ENCODE peak calls at places on chromosomes 3 and 15, in nine cellular contexts. One of them, this sample, is unnamed.
A peak's percentile ranks its signal among the peaks of the same experiment; 100 is the strongest.

GRCh38 chr3:72523409-72524172 is 324.7 kb downstream of the SHQ1 start:
- DNase-seq in stimulated activated CD4-positive, alpha-beta T cell treated with anti-CD3 and anti-CD28 coated beads, TNF-alpha, amount 100 ng/mL, for 1 hour: no peak
- DNase-seq in T-helper 9 cell: no peak
- DNase-seq in NCI-H2029 treated with DMSO at 0.1 percent for 48 hours: peak; percentile 27
- DNase-seq in NCI-H1436: no peak
- DNase-seq in C1 segment of cervical spinal cord: no peak
- DNase-seq in activated CD8-positive, alpha-beta memory T cell treated with anti-CD3 and anti-CD28 coated beads for 24 hours: no peak
- DNase-seq in KBM-7: peak; percentile 96
- DNase-seq in activated CD4-positive, alpha-beta T cell treated with anti-CD3 and anti-CD28 coated beads, Interleukin-2, amount 50 U/mL, for 1 hour: no peak
- DNase-seq in this sample: no peak

GRCh38 chr3:23806322-23807160 is 786 bp downstream of the UBE2E1 start:
- DNase-seq in stimulated activated CD4-positive, alpha-beta T cell treated with anti-CD3 and anti-CD28 coated beads, TNF-alpha, amount 100 ng/mL, for 1 hour: no peak
- DNase-seq in T-helper 9 cell: peak; percentile 25
- DNase-seq in NCI-H2029 treated with DMSO at 0.1 percent for 48 hours: no peak
- DNase-seq in NCI-H1436: no peak
- DNase-seq in C1 segment of cervical spinal cord: no peak
- DNase-seq in activated CD8-positive, alpha-beta memory T cell treated with anti-CD3 and anti-CD28 coated beads for 24 hours: peak; percentile 67
- DNase-seq in KBM-7: no peak
- DNase-seq in activated CD4-positive, alpha-beta T cell treated with anti-CD3 and anti-CD28 coated beads, Interleukin-2, amount 50 U/mL, for 1 hour: peak; percentile 14
- DNase-seq in this sample: no peak

GRCh38 chr3:172476339-172476738 is 28.1 kb upstream of the GHSR start:
- DNase-seq in stimulated activated CD4-positive, alpha-beta T cell treated with anti-CD3 and anti-CD28 coated beads, TNF-alpha, amount 100 ng/mL, for 1 hour: no peak
- DNase-seq in T-helper 9 cell: no peak
- DNase-seq in NCI-H2029 treated with DMSO at 0.1 percent for 48 hours: no peak
- DNase-seq in NCI-H1436: no peak
- DNase-seq in C1 segment of cervical spinal cord: no peak
- DNase-seq in activated CD8-positive, alpha-beta memory T cell treated with anti-CD3 and anti-CD28 coated beads for 24 hours: no peak
- DNase-seq in KBM-7: peak; percentile 45
- DNase-seq in activated CD4-positive, alpha-beta T cell treated with anti-CD3 and anti-CD28 coated beads, Interleukin-2, amount 50 U/mL, for 1 hour: no peak
- DNase-seq in this sample: no peak

GRCh38 chr3:138470687-138471086 is 36.3 kb downstream of the ESYT3 start:
- DNase-seq in stimulated activated CD4-positive, alpha-beta T cell treated with anti-CD3 and anti-CD28 coated beads, TNF-alpha, amount 100 ng/mL, for 1 hour: no peak
- DNase-seq in T-helper 9 cell: no peak
- DNase-seq in NCI-H2029 treated with DMSO at 0.1 percent for 48 hours: no peak
- DNase-seq in NCI-H1436: no peak
- DNase-seq in C1 segment of cervical spinal cord: no peak
- DNase-seq in activated CD8-positive, alpha-beta memory T cell treated with anti-CD3 and anti-CD28 coated beads for 24 hours: no peak
- DNase-seq in KBM-7: no peak
- DNase-seq in activated CD4-positive, alpha-beta T cell treated with anti-CD3 and anti-CD28 coated beads, Interleukin-2, amount 50 U/mL, for 1 hour: no peak
- DNase-seq in this sample: no peak

GRCh38 chr3:86702381-86702958 is 288.5 kb downstream of the VGLL3 start:
- DNase-seq in stimulated activated CD4-positive, alpha-beta T cell treated with anti-CD3 and anti-CD28 coated beads, TNF-alpha, amount 100 ng/mL, for 1 hour: no peak
- DNase-seq in T-helper 9 cell: no peak
- DNase-seq in NCI-H2029 treated with DMSO at 0.1 percent for 48 hours: no peak
- DNase-seq in NCI-H1436: no peak
- DNase-seq in C1 segment of cervical spinal cord: no peak
- DNase-seq in activated CD8-positive, alpha-beta memory T cell treated with anti-CD3 and anti-CD28 coated beads for 24 hours: no peak
- DNase-seq in KBM-7: peak; percentile 38
- DNase-seq in activated CD4-positive, alpha-beta T cell treated with anti-CD3 and anti-CD28 coated beads, Interleukin-2, amount 50 U/mL, for 1 hour: no peak
- DNase-seq in this sample: no peak

GRCh38 chr3:64943861-64944260 is 256.1 kb upstream of the ADAMTS9 start:
- DNase-seq in stimulated activated CD4-positive, alpha-beta T cell treated with anti-CD3 and anti-CD28 coated beads, TNF-alpha, amount 100 ng/mL, for 1 hour: no peak
- DNase-seq in T-helper 9 cell: no peak
- DNase-seq in NCI-H2029 treated with DMSO at 0.1 percent for 48 hours: no peak
- DNase-seq in NCI-H1436: no peak
- DNase-seq in C1 segment of cervical spinal cord: no peak
- DNase-seq in activated CD8-positive, alpha-beta memory T cell treated with anti-CD3 and anti-CD28 coated beads for 24 hours: no peak
- DNase-seq in KBM-7: no peak
- DNase-seq in activated CD4-positive, alpha-beta T cell treated with anti-CD3 and anti-CD28 coated beads, Interleukin-2, amount 50 U/mL, for 1 hour: no peak
- DNase-seq in this sample: no peak

GRCh38 chr3:140363801-140364200 is 314.1 kb upstream of the TRIM42 start:
- DNase-seq in stimulated activated CD4-positive, alpha-beta T cell treated with anti-CD3 and anti-CD28 coated beads, TNF-alpha, amount 100 ng/mL, for 1 hour: no peak
- DNase-seq in T-helper 9 cell: no peak
- DNase-seq in NCI-H2029 treated with DMSO at 0.1 percent for 48 hours: no peak
- DNase-seq in NCI-H1436: peak; percentile 54
- DNase-seq in C1 segment of cervical spinal cord: no peak
- DNase-seq in activated CD8-positive, alpha-beta memory T cell treated with anti-CD3 and anti-CD28 coated beads for 24 hours: no peak
- DNase-seq in KBM-7: no peak
- DNase-seq in activated CD4-positive, alpha-beta T cell treated with anti-CD3 and anti-CD28 coated beads, Interleukin-2, amount 50 U/mL, for 1 hour: no peak
- DNase-seq in this sample: no peak

GRCh38 chr3:185532881-185533280 is 19.5 kb downstream of the LIPH start:
- DNase-seq in stimulated activated CD4-positive, alpha-beta T cell treated with anti-CD3 and anti-CD28 coated beads, TNF-alpha, amount 100 ng/mL, for 1 hour: no peak
- DNase-seq in T-helper 9 cell: no peak
- DNase-seq in NCI-H2029 treated with DMSO at 0.1 percent for 48 hours: no peak
- DNase-seq in NCI-H1436: no peak
- DNase-seq in C1 segment of cervical spinal cord: no peak
- DNase-seq in activated CD8-positive, alpha-beta memory T cell treated with anti-CD3 and anti-CD28 coated beads for 24 hours: no peak
- DNase-seq in KBM-7: no peak
- DNase-seq in activated CD4-positive, alpha-beta T cell treated with anti-CD3 and anti-CD28 coated beads, Interleukin-2, amount 50 U/mL, for 1 hour: no peak
- DNase-seq in this sample: no peak

GRCh38 chr15:93428135-93428534 is 339.1 kb upstream of the RGMA start:
- DNase-seq in stimulated activated CD4-positive, alpha-beta T cell treated with anti-CD3 and anti-CD28 coated beads, TNF-alpha, amount 100 ng/mL, for 1 hour: no peak
- DNase-seq in T-helper 9 cell: no peak
- DNase-seq in NCI-H2029 treated with DMSO at 0.1 percent for 48 hours: no peak
- DNase-seq in NCI-H1436: no peak
- DNase-seq in C1 segment of cervical spinal cord: no peak
- DNase-seq in activated CD8-positive, alpha-beta memory T cell treated with anti-CD3 and anti-CD28 coated beads for 24 hours: no peak
- DNase-seq in KBM-7: no peak
- DNase-seq in activated CD4-positive, alpha-beta T cell treated with anti-CD3 and anti-CD28 coated beads, Interleukin-2, amount 50 U/mL, for 1 hour: no peak
- DNase-seq in this sample: no peak

GRCh38 chr3:123098411-123099330 is 31.8 kb downstream of the PDIA5 start:
- DNase-seq in stimulated activated CD4-positive, alpha-beta T cell treated with anti-CD3 and anti-CD28 coated beads, TNF-alpha, amount 100 ng/mL, for 1 hour: no peak
- DNase-seq in T-helper 9 cell: no peak
- DNase-seq in NCI-H2029 treated with DMSO at 0.1 percent for 48 hours: no peak
- DNase-seq in NCI-H1436: no peak
- DNase-seq in C1 segment of cervical spinal cord: no peak
- DNase-seq in activated CD8-positive, alpha-beta memory T cell treated with anti-CD3 and anti-CD28 coated beads for 24 hours: no peak
- DNase-seq in KBM-7: no peak
- DNase-seq in activated CD4-positive, alpha-beta T cell treated with anti-CD3 and anti-CD28 coated beads, Interleukin-2, amount 50 U/mL, for 1 hour: no peak
- DNase-seq in this sample: no peak

GRCh38 chr3:128706171-128706570 is 19.8 kb upstream of the RAB7A start:
- DNase-seq in stimulated activated CD4-positive, alpha-beta T cell treated with anti-CD3 and anti-CD28 coated beads, TNF-alpha, amount 100 ng/mL, for 1 hour: no peak
- DNase-seq in T-helper 9 cell: no peak
- DNase-seq in NCI-H2029 treated with DMSO at 0.1 percent for 48 hours: no peak
- DNase-seq in NCI-H1436: no peak
- DNase-seq in C1 segment of cervical spinal cord: no peak
- DNase-seq in activated CD8-positive, alpha-beta memory T cell treated with anti-CD3 and anti-CD28 coated beads for 24 hours: no peak
- DNase-seq in KBM-7: no peak
- DNase-seq in activated CD4-positive, alpha-beta T cell treated with anti-CD3 and anti-CD28 coated beads, Interleukin-2, amount 50 U/mL, for 1 hour: no peak
- DNase-seq in this sample: no peak

GRCh38 chr15:64089553-64090280 is 3.9 kb downstream of the CIAO2A start:
- DNase-seq in stimulated activated CD4-positive, alpha-beta T cell treated with anti-CD3 and anti-CD28 coated beads, TNF-alpha, amount 100 ng/mL, for 1 hour: no peak
- DNase-seq in T-helper 9 cell: no peak
- DNase-seq in NCI-H2029 treated with DMSO at 0.1 percent for 48 hours: no peak
- DNase-seq in NCI-H1436: no peak
- DNase-seq in C1 segment of cervical spinal cord: no peak
- DNase-seq in activated CD8-positive, alpha-beta memory T cell treated with anti-CD3 and anti-CD28 coated beads for 24 hours: no peak
- DNase-seq in KBM-7: peak; percentile 80
- DNase-seq in activated CD4-positive, alpha-beta T cell treated with anti-CD3 and anti-CD28 coated beads, Interleukin-2, amount 50 U/mL, for 1 hour: no peak
- DNase-seq in this sample: no peak

GRCh38 chr3:128502712-128503111 is 9.7 kb upstream of the GATA2 start:
- DNase-seq in stimulated activated CD4-positive, alpha-beta T cell treated with anti-CD3 and anti-CD28 coated beads, TNF-alpha, amount 100 ng/mL, for 1 hour: no peak
- DNase-seq in T-helper 9 cell: no peak
- DNase-seq in NCI-H2029 treated with DMSO at 0.1 percent for 48 hours: no peak
- DNase-seq in NCI-H1436: no peak
- DNase-seq in C1 segment of cervical spinal cord: no peak
- DNase-seq in activated CD8-positive, alpha-beta memory T cell treated with anti-CD3 and anti-CD28 coated beads for 24 hours: no peak
- DNase-seq in KBM-7: no peak
- DNase-seq in activated CD4-positive, alpha-beta T cell treated with anti-CD3 and anti-CD28 coated beads, Interleukin-2, amount 50 U/mL, for 1 hour: no peak
- DNase-seq in this sample: no peak

GRCh38 chr3:24111711-24112110 is 166.6 kb downstream of the NR1D2 start:
- DNase-seq in stimulated activated CD4-positive, alpha-beta T cell treated with anti-CD3 and anti-CD28 coated beads, TNF-alpha, amount 100 ng/mL, for 1 hour: no peak
- DNase-seq in T-helper 9 cell: no peak
- DNase-seq in NCI-H2029 treated with DMSO at 0.1 percent for 48 hours: no peak
- DNase-seq in NCI-H1436: no peak
- DNase-seq in C1 segment of cervical spinal cord: no peak
- DNase-seq in activated CD8-positive, alpha-beta memory T cell treated with anti-CD3 and anti-CD28 coated beads for 24 hours: no peak
- DNase-seq in KBM-7: no peak
- DNase-seq in activated CD4-positive, alpha-beta T cell treated with anti-CD3 and anti-CD28 coated beads, Interleukin-2, amount 50 U/mL, for 1 hour: no peak
- DNase-seq in this sample: no peak

GRCh38 chr3:124962403-124962940 is 27.9 kb upstream of the MUC13 start:
- DNase-seq in stimulated activated CD4-positive, alpha-beta T cell treated with anti-CD3 and anti-CD28 coated beads, TNF-alpha, amount 100 ng/mL, for 1 hour: no peak
- DNase-seq in T-helper 9 cell: no peak
- DNase-seq in NCI-H2029 treated with DMSO at 0.1 percent for 48 hours: no peak
- DNase-seq in NCI-H1436: no peak
- DNase-seq in C1 segment of cervical spinal cord: no peak
- DNase-seq in activated CD8-positive, alpha-beta memory T cell treated with anti-CD3 and anti-CD28 coated beads for 24 hours: no peak
- DNase-seq in KBM-7: no peak
- DNase-seq in activated CD4-positive, alpha-beta T cell treated with anti-CD3 and anti-CD28 coated beads, Interleukin-2, amount 50 U/mL, for 1 hour: no peak
- DNase-seq in this sample: no peak

GRCh38 chr15:66515901-66516322 is 10.8 kb downstream of the ZWILCH start:
- DNase-seq in stimulated activated CD4-positive, alpha-beta T cell treated with anti-CD3 and anti-CD28 coated beads, TNF-alpha, amount 100 ng/mL, for 1 hour: no peak
- DNase-seq in T-helper 9 cell: no peak
- DNase-seq in NCI-H2029 treated with DMSO at 0.1 percent for 48 hours: no peak
- DNase-seq in NCI-H1436: no peak
- DNase-seq in C1 segment of cervical spinal cord: no peak
- DNase-seq in activated CD8-positive, alpha-beta memory T cell treated with anti-CD3 and anti-CD28 coated beads for 24 hours: no peak
- DNase-seq in KBM-7: no peak
- DNase-seq in activated CD4-positive, alpha-beta T cell treated with anti-CD3 and anti-CD28 coated beads, Interleukin-2, amount 50 U/mL, for 1 hour: no peak
- DNase-seq in this sample: no peak

GRCh38 chr15:62899090-62899493 is 143.5 kb upstream of the TPM1 start:
- DNase-seq in stimulated activated CD4-positive, alpha-beta T cell treated with anti-CD3 and anti-CD28 coated beads, TNF-alpha, amount 100 ng/mL, for 1 hour: no peak
- DNase-seq in T-helper 9 cell: no peak
- DNase-seq in NCI-H2029 treated with DMSO at 0.1 percent for 48 hours: no peak
- DNase-seq in NCI-H1436: no peak
- DNase-seq in C1 segment of cervical spinal cord: no peak
- DNase-seq in activated CD8-positive, alpha-beta memory T cell treated with anti-CD3 and anti-CD28 coated beads for 24 hours: no peak
- DNase-seq in KBM-7: no peak
- DNase-seq in activated CD4-positive, alpha-beta T cell treated with anti-CD3 and anti-CD28 coated beads, Interleukin-2, amount 50 U/mL, for 1 hour: no peak
- DNase-seq in this sample: no peak

GRCh38 chr15:87986786-87987185 is 269.8 kb downstream of the NTRK3 start:
- DNase-seq in stimulated activated CD4-positive, alpha-beta T cell treated with anti-CD3 and anti-CD28 coated beads, TNF-alpha, amount 100 ng/mL, for 1 hour: no peak
- DNase-seq in T-helper 9 cell: no peak
- DNase-seq in NCI-H2029 treated with DMSO at 0.1 percent for 48 hours: no peak
- DNase-seq in NCI-H1436: no peak
- DNase-seq in C1 segment of cervical spinal cord: no peak
- DNase-seq in activated CD8-positive, alpha-beta memory T cell treated with anti-CD3 and anti-CD28 coated beads for 24 hours: no peak
- DNase-seq in KBM-7: no peak
- DNase-seq in activated CD4-positive, alpha-beta T cell treated with anti-CD3 and anti-CD28 coated beads, Interleukin-2, amount 50 U/mL, for 1 hour: no peak
- DNase-seq in this sample: no peak

GRCh38 chr3:176767385-176767784 is 429.9 kb downstream of the TBL1XR1 start:
- DNase-seq in stimulated activated CD4-positive, alpha-beta T cell treated with anti-CD3 and anti-CD28 coated beads, TNF-alpha, amount 100 ng/mL, for 1 hour: no peak
- DNase-seq in T-helper 9 cell: no peak
- DNase-seq in NCI-H2029 treated with DMSO at 0.1 percent for 48 hours: peak; percentile 36
- DNase-seq in NCI-H1436: no peak
- DNase-seq in C1 segment of cervical spinal cord: no peak
- DNase-seq in activated CD8-positive, alpha-beta memory T cell treated with anti-CD3 and anti-CD28 coated beads for 24 hours: no peak
- DNase-seq in KBM-7: no peak
- DNase-seq in activated CD4-positive, alpha-beta T cell treated with anti-CD3 and anti-CD28 coated beads, Interleukin-2, amount 50 U/mL, for 1 hour: no peak
- DNase-seq in this sample: no peak

GRCh38 chr3:105417538-105418289 is 51.0 kb downstream of the ALCAM start:
- DNase-seq in stimulated activated CD4-positive, alpha-beta T cell treated with anti-CD3 and anti-CD28 coated beads, TNF-alpha, amount 100 ng/mL, for 1 hour: no peak
- DNase-seq in T-helper 9 cell: no peak
- DNase-seq in NCI-H2029 treated with DMSO at 0.1 percent for 48 hours: no peak
- DNase-seq in NCI-H1436: no peak
- DNase-seq in C1 segment of cervical spinal cord: no peak
- DNase-seq in activated CD8-positive, alpha-beta memory T cell treated with anti-CD3 and anti-CD28 coated beads for 24 hours: no peak
- DNase-seq in KBM-7: peak; percentile 11
- DNase-seq in activated CD4-positive, alpha-beta T cell treated with anti-CD3 and anti-CD28 coated beads, Interleukin-2, amount 50 U/mL, for 1 hour: no peak
- DNase-seq in this sample: no peak

GRCh38 chr3:195040094-195040493 is 230.9 kb downstream of the XXYLT1 start:
- DNase-seq in stimulated activated CD4-positive, alpha-beta T cell treated with anti-CD3 and anti-CD28 coated beads, TNF-alpha, amount 100 ng/mL, for 1 hour: no peak
- DNase-seq in T-helper 9 cell: no peak
- DNase-seq in NCI-H2029 treated with DMSO at 0.1 percent for 48 hours: no peak
- DNase-seq in NCI-H1436: no peak
- DNase-seq in C1 segment of cervical spinal cord: no peak
- DNase-seq in activated CD8-positive, alpha-beta memory T cell treated with anti-CD3 and anti-CD28 coated beads for 24 hours: no peak
- DNase-seq in KBM-7: peak; percentile 34
- DNase-seq in activated CD4-positive, alpha-beta T cell treated with anti-CD3 and anti-CD28 coated beads, Interleukin-2, amount 50 U/mL, for 1 hour: no peak
- DNase-seq in this sample: no peak

GRCh38 chr15:74817370-74817737 is 4.7 kb downstream of the LMAN1L start:
- DNase-seq in stimulated activated CD4-positive, alpha-beta T cell treated with anti-CD3 and anti-CD28 coated beads, TNF-alpha, amount 100 ng/mL, for 1 hour: no peak
- DNase-seq in T-helper 9 cell: no peak
- DNase-seq in NCI-H2029 treated with DMSO at 0.1 percent for 48 hours: no peak
- DNase-seq in NCI-H1436: peak; percentile 44
- DNase-seq in C1 segment of cervical spinal cord: peak; percentile 30
- DNase-seq in activated CD8-positive, alpha-beta memory T cell treated with anti-CD3 and anti-CD28 coated beads for 24 hours: no peak
- DNase-seq in KBM-7: peak; percentile 76
- DNase-seq in activated CD4-positive, alpha-beta T cell treated with anti-CD3 and anti-CD28 coated beads, Interleukin-2, amount 50 U/mL, for 1 hour: no peak
- DNase-seq in this sample: no peak

GRCh38 chr3:123296836-123297626 is 95.3 kb downstream of the SEC22A start:
- DNase-seq in stimulated activated CD4-positive, alpha-beta T cell treated with anti-CD3 and anti-CD28 coated beads, TNF-alpha, amount 100 ng/mL, for 1 hour: no peak
- DNase-seq in T-helper 9 cell: no peak
- DNase-seq in NCI-H2029 treated with DMSO at 0.1 percent for 48 hours: no peak
- DNase-seq in NCI-H1436: no peak
- DNase-seq in C1 segment of cervical spinal cord: no peak
- DNase-seq in activated CD8-positive, alpha-beta memory T cell treated with anti-CD3 and anti-CD28 coated beads for 24 hours: no peak
- DNase-seq in KBM-7: no peak
- DNase-seq in activated CD4-positive, alpha-beta T cell treated with anti-CD3 and anti-CD28 coated beads, Interleukin-2, amount 50 U/mL, for 1 hour: no peak
- DNase-seq in this sample: no peak

GRCh38 chr15:63025460-63025859 is 17.1 kb upstream of the TPM1 start:
- DNase-seq in stimulated activated CD4-positive, alpha-beta T cell treated with anti-CD3 and anti-CD28 coated beads, TNF-alpha, amount 100 ng/mL, for 1 hour: no peak
- DNase-seq in T-helper 9 cell: no peak
- DNase-seq in NCI-H2029 treated with DMSO at 0.1 percent for 48 hours: no peak
- DNase-seq in NCI-H1436: no peak
- DNase-seq in C1 segment of cervical spinal cord: no peak
- DNase-seq in activated CD8-positive, alpha-beta memory T cell treated with anti-CD3 and anti-CD28 coated beads for 24 hours: no peak
- DNase-seq in KBM-7: no peak
- DNase-seq in activated CD4-positive, alpha-beta T cell treated with anti-CD3 and anti-CD28 coated beads, Interleukin-2, amount 50 U/mL, for 1 hour: no peak
- DNase-seq in this sample: no peak

GRCh38 chr15:91867581-91868026 is 14.1 kb downstream of the SLCO3A1 start:
- DNase-seq in stimulated activated CD4-positive, alpha-beta T cell treated with anti-CD3 and anti-CD28 coated beads, TNF-alpha, amount 100 ng/mL, for 1 hour: no peak
- DNase-seq in T-helper 9 cell: no peak
- DNase-seq in NCI-H2029 treated with DMSO at 0.1 percent for 48 hours: no peak
- DNase-seq in NCI-H1436: no peak
- DNase-seq in C1 segment of cervical spinal cord: no peak
- DNase-seq in activated CD8-positive, alpha-beta memory T cell treated with anti-CD3 and anti-CD28 coated beads for 24 hours: no peak
- DNase-seq in KBM-7: no peak
- DNase-seq in activated CD4-positive, alpha-beta T cell treated with anti-CD3 and anti-CD28 coated beads, Interleukin-2, amount 50 U/mL, for 1 hour: no peak
- DNase-seq in this sample: no peak

GRCh38 chr3:107315136-107315535 is 62.1 kb upstream of the CCDC54 start:
- DNase-seq in stimulated activated CD4-positive, alpha-beta T cell treated with anti-CD3 and anti-CD28 coated beads, TNF-alpha, amount 100 ng/mL, for 1 hour: no peak
- DNase-seq in T-helper 9 cell: no peak
- DNase-seq in NCI-H2029 treated with DMSO at 0.1 percent for 48 hours: no peak
- DNase-seq in NCI-H1436: no peak
- DNase-seq in C1 segment of cervical spinal cord: no peak
- DNase-seq in activated CD8-positive, alpha-beta memory T cell treated with anti-CD3 and anti-CD28 coated beads for 24 hours: no peak
- DNase-seq in KBM-7: no peak
- DNase-seq in activated CD4-positive, alpha-beta T cell treated with anti-CD3 and anti-CD28 coated beads, Interleukin-2, amount 50 U/mL, for 1 hour: no peak
- DNase-seq in this sample: no peak

GRCh38 chr15:58980351-58980939 is 7.0 kb upstream of the RNF111 start:
- DNase-seq in stimulated activated CD4-positive, alpha-beta T cell treated with anti-CD3 and anti-CD28 coated beads, TNF-alpha, amount 100 ng/mL, for 1 hour: no peak
- DNase-seq in T-helper 9 cell: no peak
- DNase-seq in NCI-H2029 treated with DMSO at 0.1 percent for 48 hours: peak; percentile 5
- DNase-seq in NCI-H1436: peak; percentile 22
- DNase-seq in C1 segment of cervical spinal cord: no peak
- DNase-seq in activated CD8-positive, alpha-beta memory T cell treated with anti-CD3 and anti-CD28 coated beads for 24 hours: no peak
- DNase-seq in KBM-7: peak; percentile 49
- DNase-seq in activated CD4-positive, alpha-beta T cell treated with anti-CD3 and anti-CD28 coated beads, Interleukin-2, amount 50 U/mL, for 1 hour: no peak
- DNase-seq in this sample: peak; percentile 51

GRCh38 chr3:132486086-132486485 is 68.8 kb downstream of the DNAJC13 start:
- DNase-seq in stimulated activated CD4-positive, alpha-beta T cell treated with anti-CD3 and anti-CD28 coated beads, TNF-alpha, amount 100 ng/mL, for 1 hour: no peak
- DNase-seq in T-helper 9 cell: no peak
- DNase-seq in NCI-H2029 treated with DMSO at 0.1 percent for 48 hours: no peak
- DNase-seq in NCI-H1436: no peak
- DNase-seq in C1 segment of cervical spinal cord: no peak
- DNase-seq in activated CD8-positive, alpha-beta memory T cell treated with anti-CD3 and anti-CD28 coated beads for 24 hours: no peak
- DNase-seq in KBM-7: peak; percentile 31
- DNase-seq in activated CD4-positive, alpha-beta T cell treated with anti-CD3 and anti-CD28 coated beads, Interleukin-2, amount 50 U/mL, for 1 hour: no peak
- DNase-seq in this sample: no peak

GRCh38 chr3:73765878-73766564 is 141.3 kb upstream of the PDZRN3 start:
- DNase-seq in stimulated activated CD4-positive, alpha-beta T cell treated with anti-CD3 and anti-CD28 coated beads, TNF-alpha, amount 100 ng/mL, for 1 hour: no peak
- DNase-seq in T-helper 9 cell: no peak
- DNase-seq in NCI-H2029 treated with DMSO at 0.1 percent for 48 hours: no peak
- DNase-seq in NCI-H1436: no peak
- DNase-seq in C1 segment of cervical spinal cord: no peak
- DNase-seq in activated CD8-positive, alpha-beta memory T cell treated with anti-CD3 and anti-CD28 coated beads for 24 hours: no peak
- DNase-seq in KBM-7: no peak
- DNase-seq in activated CD4-positive, alpha-beta T cell treated with anti-CD3 and anti-CD28 coated beads, Interleukin-2, amount 50 U/mL, for 1 hour: no peak
- DNase-seq in this sample: no peak

GRCh38 chr3:108136888-108137814 is 46.3 kb upstream of the CD47 start:
- DNase-seq in stimulated activated CD4-positive, alpha-beta T cell treated with anti-CD3 and anti-CD28 coated beads, TNF-alpha, amount 100 ng/mL, for 1 hour: no peak
- DNase-seq in T-helper 9 cell: no peak
- DNase-seq in NCI-H2029 treated with DMSO at 0.1 percent for 48 hours: no peak
- DNase-seq in NCI-H1436: no peak
- DNase-seq in C1 segment of cervical spinal cord: no peak
- DNase-seq in activated CD8-positive, alpha-beta memory T cell treated with anti-CD3 and anti-CD28 coated beads for 24 hours: no peak
- DNase-seq in KBM-7: no peak
- DNase-seq in activated CD4-positive, alpha-beta T cell treated with anti-CD3 and anti-CD28 coated beads, Interleukin-2, amount 50 U/mL, for 1 hour: no peak
- DNase-seq in this sample: no peak

GRCh38 chr3:153315781-153316180 is 153.8 kb downstream of the RAP2B start:
- DNase-seq in stimulated activated CD4-positive, alpha-beta T cell treated with anti-CD3 and anti-CD28 coated beads, TNF-alpha, amount 100 ng/mL, for 1 hour: no peak
- DNase-seq in T-helper 9 cell: no peak
- DNase-seq in NCI-H2029 treated with DMSO at 0.1 percent for 48 hours: no peak
- DNase-seq in NCI-H1436: no peak
- DNase-seq in C1 segment of cervical spinal cord: no peak
- DNase-seq in activated CD8-positive, alpha-beta memory T cell treated with anti-CD3 and anti-CD28 coated beads for 24 hours: no peak
- DNase-seq in KBM-7: no peak
- DNase-seq in activated CD4-positive, alpha-beta T cell treated with anti-CD3 and anti-CD28 coated beads, Interleukin-2, amount 50 U/mL, for 1 hour: no peak
- DNase-seq in this sample: no peak